ENCODE peak calls at places on chromosomes 12 and 14, in ten cellular contexts. V, P, J, T, F, R, C, Y, K and G are unnamed samples.

GRCh38 chr14:81537193-81537592 is 3.5 kb upstream of the SEL1L start:
- DNase-seq in Y (no peak), C (no peak), P (no peak), K (no peak), V (no peak), F (no peak), J (no peak), R (no peak), T (no peak), G (peak)

GRCh38 chr12:131946757-131947156 is 3.0 kb upstream of the EP400 start:
- DNase-seq in K (no peak), C (no peak), Y (no peak), T (no peak), J (no peak), P (no peak), F (no peak), V (no peak), R (no peak), G (no peak)

GRCh38 chr14:92848941-92849340 is 54.8 kb downstream of the GOLGA5 start:
- DNase-seq in R (no peak), F (no peak), K (no peak), V (no peak), Y (no peak), J (peak), C (no peak), T (no peak), P (no peak), G (peak)

GRCh38 chr14:65141523-65141922 is 39.2 kb upstream of the MAX start:
- DNase-seq in F (no peak), K (no peak), T (no peak), J (no peak), Y (no peak), R (no peak), P (no peak), V (no peak), C (no peak), G (no peak)

GRCh38 chr12:53223391-53224267 is 8.4 kb downstream of the RARG start:
- DNase-seq in C (no peak), Y (no peak), J (no peak), P (no peak), R (peak), V (no peak), K (peak), F (no peak), T (no peak), G (no peak)

GRCh38 chr14:89507521-89507920 is 90.5 kb upstream of the FOXN3 start:
- DNase-seq in J (no peak), K (no peak), F (no peak), V (peak), T (no peak), P (no peak), C (no peak), Y (no peak), R (peak), G (no peak)

GRCh38 chr12:83954939-83955601 is 957.5 kb downstream of the SLC6A15 start:
- DNase-seq in K (no peak), T (no peak), C (no peak), P (no peak), J (no peak), Y (no peak), V (no peak), R (peak), F (no peak), G (no peak)

GRCh38 chr12:96350982-96351381 is 49.3 kb downstream of the CDK17 start:
- DNase-seq in J (no peak), V (no peak), C (no peak), Y (no peak), T (no peak), K (no peak), R (no peak), P (no peak), F (no peak), G (no peak)

GRCh38 chr14:70995671-70996070 is 88.4 kb downstream of the PCNX1 start:
- DNase-seq in K (no peak), R (no peak), F (no peak), V (no peak), C (no peak), P (no peak), T (no peak), Y (no peak), J (no peak), G (no peak)

GRCh38 chr14:41868396-41868795 is 261.7 kb downstream of the LRFN5 start:
- DNase-seq in J (no peak), K (no peak), Y (no peak), V (no peak), C (no peak), F (no peak), R (no peak), T (no peak), P (no peak), G (no peak)

GRCh38 chr14:65703996-65704395 is 291.5 kb downstream of the FUT8 start:
- DNase-seq in Y (no peak), F (no peak), C (no peak), R (peak), T (no peak), K (no peak), J (no peak), P (no peak), V (no peak), G (no peak)

GRCh38 chr12:2163172-2163927 is 110.6 kb downstream of the CACNA1C start:
- DNase-seq in C (peak), Y (no peak), J (no peak), F (peak), P (peak), V (peak), K (no peak), R (peak), T (no peak), G (peak)

GRCh38 chr14:104968153-104968527 is 10.0 kb downstream of the AHNAK2 start:
- DNase-seq in Y (no peak), K (peak), T (no peak), P (peak), C (no peak), R (peak), V (no peak), F (peak), J (no peak), G (no peak)

GRCh38 chr12:45435945-45436710 is 220.2 kb downstream of the ANO6 start:
- DNase-seq in R (no peak), T (no peak), J (no peak), P (no peak), C (no peak), Y (no peak), F (no peak), V (peak), K (no peak), G (peak)

GRCh38 chr12:28440209-28440608 is 250.0 kb downstream of the CCDC91 start:
- DNase-seq in Y (no peak), P (no peak), F (no peak), R (no peak), C (no peak), V (no peak), T (no peak), J (peak), K (no peak), G (no peak)

GRCh38 chr12:89693639-89694202 is 14.9 kb downstream of the ATP2B1 start:
- DNase-seq in F (no peak), K (no peak), T (no peak), P (no peak), J (no peak), C (no peak), R (peak), Y (no peak), V (no peak), G (no peak)

GRCh38 chr12:6771091-6771495 is 1.2 kb upstream of the LAG3 start:
- DNase-seq in R (peak), V (no peak), Y (no peak), J (no peak), T (no peak), C (no peak), K (no peak), P (no peak), F (no peak), G (no peak)

GRCh38 chr12:106287364-106287763 is 15.2 kb upstream of the TCP11L2 start:
- DNase-seq in V (no peak), R (no peak), T (no peak), K (no peak), P (no peak), Y (no peak), F (no peak), J (no peak), C (no peak), G (no peak)

GRCh38 chr14:50967104-50967503 is 22.8 kb upstream of the PYGL start:
- DNase-seq in K (no peak), Y (no peak), T (no peak), F (no peak), V (peak), C (no peak), P (no peak), J (no peak), R (peak), G (no peak)

GRCh38 chr14:95305145-95305544 is 14.6 kb downstream of the CLMN start:
- DNase-seq in C (no peak), F (no peak), K (no peak), R (no peak), P (no peak), T (no peak), V (no peak), Y (no peak), J (no peak), G (no peak)

GRCh38 chr12:130526813-130527212 is 189.1 kb downstream of the PIWIL1 start:
- DNase-seq in C (no peak), F (no peak), R (peak), P (no peak), Y (peak), K (no peak), T (no peak), J (no peak), V (no peak), G (no peak)

GRCh38 chr12:11787921-11788849 is 138.7 kb downstream of the ETV6 start:
- DNase-seq in P (no peak), Y (no peak), T (no peak), R (no peak), J (no peak), K (no peak), V (no peak), F (no peak), C (no peak), G (no peak)

GRCh38 chr12:30169839-30170591 is 386.3 kb upstream of the TMTC1 start:
- DNase-seq in K (no peak), T (no peak), F (no peak), J (no peak), V (no peak), P (no peak), Y (no peak), C (no peak), R (no peak), G (no peak)

GRCh38 chr12:50573271-50573670 is 68.5 kb downstream of the DIP2B start:
- DNase-seq in J (no peak), P (no peak), K (no peak), R (no peak), V (no peak), T (no peak), Y (no peak), F (no peak), C (no peak), G (no peak)

GRCh38 chr14:59826150-59826549 is 44.4 kb downstream of the RTN1 start:
- DNase-seq in V (no peak), P (no peak), R (no peak), K (no peak), Y (no peak), C (no peak), J (no peak), F (no peak), T (no peak), G (no peak)

GRCh38 chr12:7907009-7907408 is 29.0 kb downstream of the SLC2A3 start:
- DNase-seq in K (no peak), F (peak), T (no peak), J (peak), C (no peak), P (no peak), V (peak), R (peak), Y (peak), G (peak)

GRCh38 chr14:74368026-74368425 is 19.8 kb downstream of the VRTN start:
- DNase-seq in J (no peak), P (no peak), F (no peak), C (no peak), R (no peak), K (peak), V (no peak), T (no peak), Y (no peak), G (no peak)

GRCh38 chr14:34303811-34304210 is 158.2 kb downstream of the SPTSSA start:
- DNase-seq in K (no peak), P (no peak), Y (no peak), F (no peak), R (no peak), C (no peak), V (no peak), T (no peak), J (no peak), G (no peak)

GRCh38 chr14:59913187-59913586 is 6.8 kb upstream of the LRRC9 start:
- DNase-seq in J (no peak), Y (no peak), F (no peak), V (no peak), R (no peak), T (no peak), P (no peak), C (no peak), K (no peak), G (no peak)

GRCh38 chr12:32983968-32984367 is 87.4 kb upstream of the PKP2 start:
- DNase-seq in P (no peak), R (no peak), V (no peak), T (no peak), Y (no peak), F (no peak), K (no peak), C (no peak), J (no peak), G (no peak)